ENCODE peak calls at places on chromosome 20, in four cellular contexts. U, K, D and T are unnamed samples.

GRCh38 chr20:56194042-56194441 is 54.5 kb upstream of the MC3R start:
- DNase-seq in D (no peak), U (no peak), K (no peak), T (no peak)

GRCh38 chr20:24148372-24148771 is 159.8 kb upstream of the GGTLC1 start:
- DNase-seq in D (no peak), U (no peak), K (no peak), T (no peak)

GRCh38 chr20:57620274-57620990 is at the start of gene ZBP1:
- DNase-seq in K (no peak), U (peak), D (no peak), T (no peak)

GRCh38 chr20:38725959-38726848 is 1.9 kb downstream of the SLC32A1 start:
- DNase-seq in U (peak), D (no peak), K (no peak), T (no peak)

GRCh38 chr20:57594092-57594911 is 25.9 kb downstream of the ZBP1 start:
- DNase-seq in K (peak), U (peak), D (peak), T (peak)

GRCh38 chr20:11231742-11232141 is 557.9 kb upstream of the JAG1 start:
- DNase-seq in D (no peak), K (no peak), U (no peak), T (no peak)

GRCh38 chr20:20089018-20089417 is 36.7 kb downstream of the CFAP61 start:
- DNase-seq in U (no peak), D (no peak), K (no peak), T (no peak)

GRCh38 chr20:52889225-52889624 is 82.9 kb upstream of the TSHZ2 start:
- DNase-seq in U (no peak), D (peak), K (no peak), T (no peak)

GRCh38 chr20:2133318-2134183 is 31.9 kb downstream of the STK35 start:
- DNase-seq in U (no peak), D (peak), K (no peak), T (no peak)

GRCh38 chr20:21571841-21572690 is 58.2 kb upstream of the NKX2-2 start:
- DNase-seq in D (peak), K (no peak), U (peak), T (peak)

GRCh38 chr20:7893019-7893730 is 47.1 kb downstream of the HAO1 start:
- DNase-seq in D (no peak), U (no peak), K (no peak), T (no peak)

GRCh38 chr20:48026981-48027592 is 241.8 kb upstream of the SULF2 start:
- DNase-seq in D (no peak), K (no peak), U (no peak), T (peak)

GRCh38 chr20:59603176-59603575 is 1.2 kb upstream of the PHACTR3 start:
- DNase-seq in D (no peak), K (no peak), U (no peak), T (no peak)

GRCh38 chr20:32031007-32031958 is 20.8 kb upstream of the HCK start:
- DNase-seq in U (peak), D (peak), K (peak), T (peak)

GRCh38 chr20:44072381-44072780 is 114.6 kb downstream of the JPH2 start:
- DNase-seq in D (no peak), U (no peak), K (no peak), T (no peak)

GRCh38 chr20:45848969-45849582 is 8.1 kb downstream of the ACOT8 start:
- DNase-seq in U (no peak), D (no peak), K (no peak), T (no peak)

GRCh38 chr20:62219992-62220665 is at the start of gene HRH3:
- DNase-seq in K (peak), D (no peak), U (peak), T (peak)

GRCh38 chr20:19913927-19914614 is 103.1 kb upstream of the NAA20 start:
- DNase-seq in K (peak), D (peak), U (peak), T (no peak)

GRCh38 chr20:54122189-54122588 is 51.6 kb downstream of the CYP24A1 start:
- DNase-seq in D (peak), U (no peak), K (no peak), T (no peak)

GRCh38 chr20:41411458-41411857 is 44.8 kb upstream of the EMILIN3 start:
- DNase-seq in K (no peak), U (no peak), D (no peak), T (no peak)

GRCh38 chr20:59728722-59729430 is 124.5 kb downstream of the PHACTR3 start:
- DNase-seq in D (no peak), K (no peak), U (no peak), T (no peak)

GRCh38 chr20:22456109-22456508 is 128.3 kb downstream of the FOXA2 start:
- DNase-seq in D (no peak), U (no peak), K (no peak), T (no peak)

GRCh38 chr20:10795286-10796026 is 121.7 kb upstream of the JAG1 start:
- DNase-seq in D (peak), U (no peak), K (peak), T (no peak)

GRCh38 chr20:9392892-9393857 is 121.2 kb upstream of the LAMP5 start:
- DNase-seq in D (peak), K (peak), U (peak), T (peak)

GRCh38 chr20:64106435-64106961 is 867 bp downstream of the NPBWR2 start:
- DNase-seq in U (no peak), D (no peak), K (no peak), T (no peak)

GRCh38 chr20:62660216-62660615 is 17.9 kb downstream of the SLCO4A1 start:
- DNase-seq in D (no peak), U (no peak), K (no peak), T (no peak)

GRCh38 chr20:23856736-23857135 is 22.8 kb downstream of the CST5 start:
- DNase-seq in D (no peak), K (no peak), U (no peak), T (no peak)

GRCh38 chr20:6766433-6766832 is 1.1 kb upstream of the BMP2 start:
- DNase-seq in U (no peak), K (no peak), D (no peak), T (no peak)

GRCh38 chr20:5553194-5553815 is 196.9 kb upstream of the SHLD1 start:
- DNase-seq in K (no peak), U (no peak), D (no peak), T (no peak)

GRCh38 chr20:8534368-8534767 is 402.3 kb downstream of the PLCB1 start:
- DNase-seq in U (no peak), D (no peak), K (no peak), T (no peak)

GRCh38 chr20:21102252-21102609 is 3.9 kb downstream of the LINC00237 start:
- DNase-seq in U (peak), D (no peak), K (no peak), T (no peak)

GRCh38 chr20:54043044-54043967 is 27.1 kb downstream of the BCAS1 start:
- DNase-seq in K (no peak), U (no peak), D (peak), T (no peak)

GRCh38 chr20:64173116-64173515 is 8.9 kb downstream of the MYT1 start:
- DNase-seq in U (no peak), D (no peak), K (no peak), T (no peak)

GRCh38 chr20:1462834-1463233 is 3.8 kb downstream of the NSFL1C start:
- DNase-seq in D (no peak), U (no peak), K (no peak), T (no peak)

GRCh38 chr20:45011108-45011526 is 44.8 kb downstream of the STK4 start:
- DNase-seq in U (peak), D (peak), K (peak), T (peak)

GRCh38 chr20:12079490-12079889 is 161.8 kb downstream of the BTBD3 start:
- DNase-seq in K (no peak), D (no peak), U (no peak), T (no peak)